ENCODE peak calls at places on chromosomes 5 and 9, in ten cellular contexts. H, V, E, X, D, A, J, Y, T and U are unnamed samples.

GRCh38 chr9:19517202-19517942 is 108.6 kb downstream of the ACER2 start:
- DNase-seq in H (no peak), V (peak; percentile 19), E (no peak), X (no peak), D (peak; percentile 40), A (no peak), J (no peak), Y (no peak), T (no peak), U (no peak)

GRCh38 chr9:120750421-120750820 is 36.2 kb upstream of the MEGF9 start:
- DNase-seq in H (no peak), V (no peak), E (no peak), X (no peak), D (no peak), A (no peak), J (no peak), Y (no peak), T (no peak), U (no peak)

GRCh38 chr9:114002986-114003740 is 74.9 kb downstream of the AMBP start:
- DNase-seq in H (no peak), V (no peak), E (no peak), X (no peak), D (no peak), A (no peak), J (no peak), Y (no peak), T (no peak), U (no peak)

GRCh38 chr5:81020478-81021167 is 60.5 kb downstream of the RASGRF2 start:
- DNase-seq in H (no peak), V (no peak), E (no peak), X (peak; percentile 59), D (no peak), A (no peak), J (peak; percentile 45), Y (no peak), T (no peak), U (no peak)

GRCh38 chr9:93899609-93900435 is 55.3 kb downstream of the BARX1 start:
- DNase-seq in H (no peak), V (no peak), E (no peak), X (no peak), D (no peak), A (no peak), J (no peak), Y (no peak), T (no peak), U (no peak)

GRCh38 chr5:139120521-139120920 is 77.6 kb downstream of the SIL1 start:
- DNase-seq in H (no peak), V (no peak), E (no peak), X (no peak), D (no peak), A (no peak), J (no peak), Y (no peak), T (no peak), U (no peak)

GRCh38 chr5:122019936-122020590 is 58.0 kb downstream of the LOX start:
- DNase-seq in H (no peak), V (no peak), E (no peak), X (no peak), D (no peak), A (no peak), J (no peak), Y (no peak), T (no peak), U (no peak)

GRCh38 chr9:114143214-114143613 is 12.1 kb upstream of the COL27A1 start:
- DNase-seq in H (no peak), V (no peak), E (no peak), X (no peak), D (no peak), A (no peak), J (no peak), Y (no peak), T (no peak), U (no peak)

GRCh38 chr9:86355814-86356213 is 1.6 kb upstream of the TUT7 start:
- DNase-seq in H (no peak), V (peak; percentile 28), E (peak; percentile 56), X (no peak), D (no peak), A (no peak), J (no peak), Y (no peak), T (no peak), U (no peak)

GRCh38 chr9:106287108-106287631 is 575.8 kb upstream of the ZNF462 start:
- DNase-seq in H (no peak), V (no peak), E (no peak), X (no peak), D (no peak), A (peak; percentile 4), J (peak; percentile 80), Y (no peak), T (peak; percentile 39), U (no peak)

GRCh38 chr9:2120926-2121689 is 106.0 kb downstream of the SMARCA2 start:
- DNase-seq in H (no peak), V (peak; percentile 15), E (peak; percentile 18), X (peak; percentile 29), D (no peak), A (no peak), J (no peak), Y (no peak), T (peak; percentile 15), U (no peak)